ENCODE peak calls at places on chromosomes 11 and 22, in five cellular contexts. One of them, this sample, is unnamed.
A peak's percentile ranks its signal among the peaks of the same experiment; 100 is the strongest.

GRCh38 chr11:93740031-93740801 is 1.1 kb downstream of the TAF1D start:
- DNase-seq in trophoblast cell: peak; percentile 87
- DNase-seq in mesenchymal stem cell: no peak
- DNase-seq in H1: no peak
- DNase-seq in H9: no peak
- DNase-seq in this sample: no peak

GRCh38 chr11:62805991-62806441 is 776 bp upstream of the NXF1 start:
- DNase-seq in H1: no peak
- DNase-seq in mesenchymal stem cell: peak; percentile 33
- DNase-seq in trophoblast cell: no peak
- DNase-seq in H9: no peak
- DNase-seq in this sample: no peak

GRCh38 chr22:23054531-23055257 is 15.6 kb upstream of the GNAZ start:
- DNase-seq in mesenchymal stem cell: no peak
- DNase-seq in H9: peak; percentile 18
- DNase-seq in trophoblast cell: no peak
- DNase-seq in H1: peak; percentile 36
- DNase-seq in this sample: no peak

GRCh38 chr11:100673063-100673462 is 14.0 kb upstream of the ARHGAP42 start:
- DNase-seq in H1: no peak
- DNase-seq in H9: no peak
- DNase-seq in trophoblast cell: no peak
- DNase-seq in mesenchymal stem cell: peak; percentile 66
- DNase-seq in this sample: no peak

GRCh38 chr11:100857236-100858005 is 170.3 kb downstream of the ARHGAP42 start:
- DNase-seq in mesenchymal stem cell: no peak
- DNase-seq in trophoblast cell: no peak
- DNase-seq in H1: no peak
- DNase-seq in H9: no peak
- DNase-seq in this sample: peak; percentile 31

GRCh38 chr11:126113012-126113411 is 50.3 kb upstream of the CDON start:
- DNase-seq in mesenchymal stem cell: no peak
- DNase-seq in H1: no peak
- DNase-seq in H9: no peak
- DNase-seq in trophoblast cell: no peak
- DNase-seq in this sample: no peak

GRCh38 chr11:68780829-68781228 is 29.5 kb upstream of the TESMIN start:
- DNase-seq in trophoblast cell: no peak
- DNase-seq in H9: peak; percentile 83
- DNase-seq in H1: peak; percentile 89
- DNase-seq in mesenchymal stem cell: no peak
- DNase-seq in this sample: no peak

GRCh38 chr11:6319879-6320410 is 356 bp downstream of the CAVIN3 start:
- DNase-seq in trophoblast cell: peak; percentile 65
- DNase-seq in H9: peak; percentile 89
- DNase-seq in H1: no peak
- DNase-seq in mesenchymal stem cell: peak; percentile 91
- DNase-seq in this sample: peak; percentile 71

GRCh38 chr22:29231971-29232959 is 26.6 kb downstream of the EMID1 start:
- DNase-seq in H1: no peak
- DNase-seq in trophoblast cell: no peak
- DNase-seq in mesenchymal stem cell: no peak
- DNase-seq in H9: no peak
- DNase-seq in this sample: no peak

GRCh38 chr11:83543918-83544491 is 257.8 kb upstream of the CCDC90B start:
- DNase-seq in trophoblast cell: no peak
- DNase-seq in mesenchymal stem cell: no peak
- DNase-seq in H9: no peak
- DNase-seq in H1: no peak
- DNase-seq in this sample: no peak

GRCh38 chr11:119774180-119774763 is 45.3 kb upstream of the NECTIN1 start:
- DNase-seq in trophoblast cell: no peak
- DNase-seq in mesenchymal stem cell: peak; percentile 41
- DNase-seq in H9: peak; percentile 52
- DNase-seq in H1: no peak
- DNase-seq in this sample: peak; percentile 68

GRCh38 chr22:28856095-28856455 is 27.3 kb upstream of the ZNRF3 start:
- DNase-seq in mesenchymal stem cell: no peak
- DNase-seq in trophoblast cell: no peak
- DNase-seq in H1: no peak
- DNase-seq in H9: no peak
- DNase-seq in this sample: no peak

GRCh38 chr11:75931124-75931523 is 116.1 kb downstream of the UVRAG start:
- DNase-seq in H9: no peak
- DNase-seq in trophoblast cell: no peak
- DNase-seq in H1: no peak
- DNase-seq in mesenchymal stem cell: peak; percentile 26
- DNase-seq in this sample: no peak

GRCh38 chr11:75240381-75241035 is at the start of gene TPBGL:
- DNase-seq in mesenchymal stem cell: no peak
- DNase-seq in trophoblast cell: no peak
- DNase-seq in H1: peak; percentile 76
- DNase-seq in H9: peak; percentile 73
- DNase-seq in this sample: peak; percentile 57

GRCh38 chr11:114496915-114497314 is 57.6 kb downstream of the REXO2 start:
- DNase-seq in mesenchymal stem cell: no peak
- DNase-seq in H9: no peak
- DNase-seq in trophoblast cell: no peak
- DNase-seq in H1: no peak
- DNase-seq in this sample: no peak

GRCh38 chr11:103729653-103730052 is 306.8 kb upstream of the DDI1 start:
- DNase-seq in H9: no peak
- DNase-seq in H1: no peak
- DNase-seq in mesenchymal stem cell: no peak
- DNase-seq in trophoblast cell: no peak
- DNase-seq in this sample: no peak

GRCh38 chr22:44299124-44299523 is 13.6 kb downstream of the SHISAL1 start:
- DNase-seq in H9: no peak
- DNase-seq in H1: no peak
- DNase-seq in mesenchymal stem cell: no peak
- DNase-seq in trophoblast cell: no peak
- DNase-seq in this sample: no peak

GRCh38 chr22:37467556-37467955 is 18.6 kb downstream of the MFNG start:
- DNase-seq in trophoblast cell: no peak
- DNase-seq in mesenchymal stem cell: no peak
- DNase-seq in H9: no peak
- DNase-seq in H1: no peak
- DNase-seq in this sample: no peak

GRCh38 chr11:79025622-79026021 is 415.2 kb downstream of the TENM4 start:
- DNase-seq in H1: no peak
- DNase-seq in H9: no peak
- DNase-seq in trophoblast cell: no peak
- DNase-seq in mesenchymal stem cell: no peak
- DNase-seq in this sample: peak; percentile 75
- H3K27ac ChIP-seq in H1: no peak overlapping the region
- H3K27ac ChIP-seq in H9: no peak overlapping the region
- H3K27ac ChIP-seq in trophoblast cell: no peak overlapping the region
- H3K27ac ChIP-seq in mesenchymal stem cell: no peak overlapping the region
- H3K27ac ChIP-seq in this sample: peak overlapping the region; percentile 69

DNA sequence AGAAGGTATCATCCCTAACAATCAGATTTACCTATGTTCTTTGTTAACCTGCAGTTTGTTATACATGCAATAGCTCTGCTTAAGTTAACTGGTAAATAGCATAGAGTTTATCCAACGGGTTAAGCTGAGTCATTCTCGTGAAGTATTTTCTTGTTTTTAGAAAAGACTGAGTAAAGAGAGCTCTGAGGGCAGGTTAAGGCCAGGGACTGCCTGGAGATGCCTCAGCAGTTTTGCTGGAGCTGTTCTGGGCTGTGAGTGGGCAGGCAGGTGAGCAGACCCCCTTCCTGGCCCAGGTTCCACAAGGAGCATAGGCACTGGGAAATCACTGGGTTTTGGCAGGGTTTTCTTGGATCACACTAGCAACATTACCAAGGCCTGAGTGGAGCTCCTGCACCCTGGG is 27.0 kb downstream of the IRAG1 start:
- DNase-seq in H1: no peak
- DNase-seq in H9: no peak
- DNase-seq in mesenchymal stem cell: peak; percentile 68
- DNase-seq in trophoblast cell: no peak
- DNase-seq in this sample: no peak
- H2BK12ac ChIP-seq in H1: no peak overlapping the region
- H2BK12ac ChIP-seq in H9: no peak overlapping the region
- H2BK12ac ChIP-seq in mesenchymal stem cell: peak overlapping the region; percentile 82
- H2BK12ac ChIP-seq in trophoblast cell: peak overlapping the region; percentile 88
- H2BK12ac ChIP-seq in this sample: no peak overlapping the region

DNA sequence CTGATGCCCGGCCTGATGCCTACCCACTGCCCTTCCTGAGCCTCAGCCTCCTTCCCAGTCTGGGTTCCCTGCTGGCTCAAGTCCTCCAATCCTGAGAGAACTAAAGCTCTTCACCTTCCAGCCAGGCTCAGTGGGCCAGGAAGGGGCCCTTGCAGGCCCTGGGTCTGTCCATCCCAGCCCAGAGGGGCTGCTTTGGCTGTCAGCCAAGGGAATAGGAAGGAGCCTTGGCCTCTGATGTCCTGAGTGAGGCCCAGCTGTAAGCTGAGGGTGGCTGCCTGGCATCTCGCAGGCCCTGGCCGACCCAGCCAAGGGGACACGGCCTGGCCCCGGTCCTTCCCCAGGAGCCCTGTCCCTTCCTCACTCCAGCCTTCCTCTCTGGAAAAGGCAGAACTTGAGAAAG is 83.4 kb downstream of the DHCR7 start:
- DNase-seq in H1: no peak
- DNase-seq in mesenchymal stem cell: no peak
- DNase-seq in trophoblast cell: no peak
- DNase-seq in H9: no peak
- DNase-seq in this sample: no peak
- H3K27ac ChIP-seq in H1: no peak overlapping the region
- H3K27ac ChIP-seq in mesenchymal stem cell: no peak overlapping the region
- H3K27ac ChIP-seq in trophoblast cell: no peak overlapping the region
- H3K27ac ChIP-seq in H9: no peak overlapping the region
- H3K27ac ChIP-seq in this sample: no peak overlapping the region

DNA sequence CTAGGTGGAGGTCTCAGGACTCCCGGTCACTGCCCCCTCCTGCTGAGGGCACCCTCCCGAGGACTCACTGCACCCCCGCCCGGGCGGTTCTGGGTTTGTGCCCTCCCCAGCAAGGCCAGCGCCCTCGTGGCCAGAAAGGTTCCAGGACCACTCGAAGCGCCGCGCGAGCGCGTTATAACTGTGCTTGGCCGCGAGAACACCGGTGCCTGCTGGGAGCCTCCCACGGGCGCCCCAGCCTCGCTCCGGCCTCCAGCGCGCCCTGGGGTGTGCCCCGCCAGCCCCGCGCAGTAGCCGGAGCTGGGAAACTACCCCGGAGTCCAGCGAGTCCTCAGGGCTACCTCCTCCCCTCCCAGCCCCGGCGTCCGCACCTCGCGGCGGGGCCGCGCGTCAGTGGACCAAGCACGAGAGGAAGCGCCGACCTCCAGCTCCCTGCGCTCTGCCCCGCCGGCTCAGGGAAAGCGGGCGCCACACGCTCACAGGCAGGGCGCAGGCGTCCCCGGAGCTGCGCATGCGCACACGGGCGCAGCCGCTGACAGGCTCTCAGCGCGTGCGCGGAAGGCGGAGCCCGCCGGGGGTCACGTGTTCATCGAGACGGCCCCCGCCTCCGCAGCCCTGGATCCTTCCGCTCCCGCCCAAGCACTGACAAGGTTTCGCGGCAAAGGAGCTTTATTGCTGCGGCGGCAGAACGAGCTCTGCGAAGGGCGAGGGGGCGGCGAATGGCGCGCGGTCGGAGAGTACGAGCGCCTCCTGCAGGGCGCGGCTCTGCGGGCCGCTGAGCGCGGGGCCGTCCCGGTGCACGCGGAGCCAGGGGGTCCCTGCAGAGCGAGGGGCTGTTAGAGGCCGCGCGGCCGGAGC is at the start of gene SCO2:
- DNase-seq in trophoblast cell: peak; percentile 97
- DNase-seq in mesenchymal stem cell: peak; percentile 97
- DNase-seq in H1: peak; percentile 96
- DNase-seq in H9: peak; percentile 94
- DNase-seq in this sample: peak; percentile 98
- H2BK12ac ChIP-seq in trophoblast cell: no peak within 1 kb of the TSS
- H2BK12ac ChIP-seq in mesenchymal stem cell: peak within 1 kb of the TSS; percentile 90
- H2BK12ac ChIP-seq in H1: no peak within 1 kb of the TSS
- H2BK12ac ChIP-seq in H9: no peak within 1 kb of the TSS
- H2BK12ac ChIP-seq in this sample: no peak within 1 kb of the TSS

DNA sequence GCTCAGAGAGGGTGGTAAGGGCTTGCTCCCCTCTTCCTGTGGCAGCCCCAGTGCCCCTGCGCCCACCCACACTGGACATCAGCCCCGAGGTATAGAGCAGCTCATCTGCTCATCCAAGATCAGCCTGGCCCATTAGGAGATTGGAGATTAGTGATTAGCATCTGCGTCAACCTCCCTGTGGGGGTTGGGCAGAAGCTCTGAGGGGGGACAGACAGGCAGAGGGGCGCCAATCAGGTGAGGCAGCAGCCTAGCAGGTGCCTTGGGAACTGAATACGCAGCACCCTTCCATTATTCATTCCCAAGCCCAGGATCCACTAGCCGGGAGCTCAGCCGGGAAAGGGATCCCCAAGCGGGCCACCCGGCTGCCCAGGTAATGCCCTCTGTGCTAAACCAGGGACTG is 11.0 kb downstream of the SMTN start:
- DNase-seq in trophoblast cell: no peak
- DNase-seq in mesenchymal stem cell: no peak
- DNase-seq in H9: peak; percentile 22
- DNase-seq in H1: no peak
- DNase-seq in this sample: no peak
- H3K27ac ChIP-seq in trophoblast cell: no peak overlapping the region
- H3K27ac ChIP-seq in mesenchymal stem cell: no peak overlapping the region
- H3K27ac ChIP-seq in H9: no peak overlapping the region
- H3K27ac ChIP-seq in H1: no peak overlapping the region
- H3K27ac ChIP-seq in this sample: no peak overlapping the region

GRCh38 chr22:42066133-42066761 is 4.4 kb downstream of the NAGA start:
- DNase-seq in mesenchymal stem cell: no peak
- DNase-seq in H9: no peak
- DNase-seq in trophoblast cell: no peak
- DNase-seq in H1: no peak
- DNase-seq in this sample: no peak

GRCh38 chr22:42068351-42068730 is 2.3 kb downstream of the NAGA start:
- DNase-seq in mesenchymal stem cell: no peak
- DNase-seq in trophoblast cell: no peak
- DNase-seq in H1: no peak
- DNase-seq in H9: no peak
- DNase-seq in this sample: no peak

GRCh38 chr22:42069801-42070516 is 653 bp downstream of the NAGA start:
- DNase-seq in trophoblast cell: no peak
- DNase-seq in H9: peak; percentile 45
- DNase-seq in mesenchymal stem cell: no peak
- DNase-seq in H1: no peak
- DNase-seq in this sample: no peak

GRCh38 chr22:42066937-42067336 is 3.7 kb downstream of the NAGA start:
- DNase-seq in H9: no peak
- DNase-seq in mesenchymal stem cell: no peak
- DNase-seq in trophoblast cell: no peak
- DNase-seq in H1: no peak
- DNase-seq in this sample: no peak

DNA sequence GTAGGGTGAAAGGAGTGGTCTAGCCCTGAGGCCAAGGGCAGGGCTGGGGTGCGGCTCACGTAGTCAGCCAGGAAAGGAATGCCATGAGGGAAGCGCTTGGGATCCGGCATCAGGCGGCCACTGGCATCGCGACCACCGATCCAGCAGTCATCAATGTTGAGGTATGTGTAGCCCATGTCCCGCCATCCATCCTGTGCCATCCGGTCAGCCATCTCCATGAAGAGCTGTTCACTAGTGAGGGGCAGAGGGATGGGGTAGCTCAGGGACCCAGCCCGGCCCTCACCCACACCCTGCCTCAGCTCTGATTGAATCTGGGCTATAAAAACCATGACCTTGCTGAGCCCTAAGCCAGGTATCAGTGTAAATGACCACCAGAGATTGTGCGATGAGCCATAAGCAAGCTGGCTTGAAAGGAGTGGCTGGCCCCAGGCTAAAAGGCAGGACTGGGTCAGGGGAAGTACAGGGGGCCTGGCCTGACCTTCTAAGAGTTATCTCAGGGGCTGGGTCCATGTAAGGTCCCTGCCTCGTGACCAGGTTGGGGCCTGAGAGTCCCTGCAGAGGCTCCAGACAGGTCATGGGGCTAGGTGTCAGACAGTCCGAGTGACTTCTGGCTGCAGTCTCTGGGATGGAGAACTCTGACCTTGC is 2.8 kb downstream of the NAGA start:
- DNase-seq in trophoblast cell: no peak
- DNase-seq in mesenchymal stem cell: no peak
- DNase-seq in H9: no peak
- DNase-seq in H1: no peak
- DNase-seq in this sample: no peak
- H2BK12ac ChIP-seq in trophoblast cell: no peak overlapping the region
- H2BK12ac ChIP-seq in mesenchymal stem cell: no peak overlapping the region
- H2BK12ac ChIP-seq in H9: no peak overlapping the region
- H2BK12ac ChIP-seq in H1: no peak overlapping the region
- H2BK12ac ChIP-seq in this sample: no peak overlapping the region

This sample was measured in neuronal stem cell.